ENCODE peak calls at places on chromosomes 5 and 9, in eight cellular contexts. P is HCT116, D is SK-N-SH, N is K562, F is endothelial cell of umbilical vein, H is GM12878, J is HepG2, L is H1. Z is an unnamed sample.

GRCh38 chr5:81936061-81936460 is 35.8 kb upstream of the ATG10 start:
- DNase-seq in L (no peak), F (no peak), P (no peak), D (no peak), N (no peak), H (no peak), J (no peak), Z (no peak)

GRCh38 chr5:59793000-59793399 is 100.5 kb downstream of the PDE4D start:
- DNase-seq in J (peak; percentile 10), D (no peak), H (no peak), F (no peak), L (no peak), N (no peak), P (no peak), Z (no peak)

GRCh38 chr5:88555658-88556057 is 287.0 kb upstream of the TMEM161B start:
- DNase-seq in D (no peak), F (no peak), P (no peak), N (peak; percentile 5), J (no peak), L (peak; percentile 44), H (no peak), Z (no peak)

GRCh38 chr5:126676195-126676624 is 75.5 kb downstream of the PHAX start:
- DNase-seq in J (peak; percentile 66), H (peak; percentile 68), D (peak; percentile 76), L (peak; percentile 62), F (peak; percentile 56), P (peak; percentile 60), N (peak; percentile 88), Z (no peak)

GRCh38 chr9:69546265-69546664 is 125.9 kb downstream of the APBA1 start:
- DNase-seq in J (peak; percentile 21), D (peak; percentile 53), F (peak; percentile 60), N (no peak), L (no peak), P (peak; percentile 7), H (no peak), Z (no peak)

GRCh38 chr5:38831909-38832308 is 13.9 kb upstream of the OSMR start:
- DNase-seq in L (no peak), D (peak; percentile 40), F (peak; percentile 43), J (peak; percentile 14), P (no peak), H (no peak), N (peak; percentile 41), Z (no peak)

GRCh38 chr5:138873096-138873885 is 1.8 kb downstream of the LRRTM2 start:
- DNase-seq in F (peak; percentile 43), D (no peak), J (no peak), P (no peak), N (no peak), L (no peak), H (no peak), Z (no peak)

GRCh38 chr5:347712-348284 is 26.3 kb downstream of the AHRR start:
- DNase-seq in H (no peak), L (no peak), D (no peak), N (no peak), P (no peak), F (no peak), J (no peak), Z (no peak)

GRCh38 chr9:114811969-114812636 is 6.3 kb upstream of the TNFSF15 start:
- DNase-seq in F (no peak), N (no peak), D (no peak), L (no peak), H (no peak), P (no peak), J (no peak), Z (no peak)

GRCh38 chr5:124645396-124645795 is 101.0 kb downstream of the ZNF608 start:
- DNase-seq in J (no peak), H (peak; percentile 63), P (no peak), F (no peak), L (no peak), N (no peak), D (no peak), Z (no peak)

GRCh38 chr5:66927140-66927539 is 269.5 kb downstream of the CD180 start:
- DNase-seq in F (no peak), J (no peak), N (no peak), L (no peak), D (no peak), P (no peak), H (no peak), Z (no peak)

GRCh38 chr5:149063017-149063687 is at the start of gene SH3TC2:
- DNase-seq in H (no peak), L (peak; percentile 53), P (peak; percentile 72), F (peak; percentile 28), D (no peak), J (peak; percentile 90), N (peak; percentile 30), Z (no peak)

GRCh38 chr9:127651697-127652610 is 39.9 kb downstream of the STXBP1 start:
- DNase-seq in F (no peak), P (no peak), N (peak; percentile 62), J (no peak), D (no peak), H (no peak), L (no peak), Z (no peak)

GRCh38 chr5:128711216-128711615 is 173.2 kb upstream of the FBN2 start:
- DNase-seq in P (no peak), D (no peak), L (no peak), J (no peak), N (no peak), H (no peak), F (no peak), Z (no peak)
- H3K9ac ChIP-seq in P (no peak overlapping the region), D (no peak overlapping the region), L (no peak overlapping the region), J (no peak overlapping the region), N (no peak overlapping the region), H (no peak overlapping the region), F (no peak overlapping the region), Z (no peak overlapping the region)

DNA sequence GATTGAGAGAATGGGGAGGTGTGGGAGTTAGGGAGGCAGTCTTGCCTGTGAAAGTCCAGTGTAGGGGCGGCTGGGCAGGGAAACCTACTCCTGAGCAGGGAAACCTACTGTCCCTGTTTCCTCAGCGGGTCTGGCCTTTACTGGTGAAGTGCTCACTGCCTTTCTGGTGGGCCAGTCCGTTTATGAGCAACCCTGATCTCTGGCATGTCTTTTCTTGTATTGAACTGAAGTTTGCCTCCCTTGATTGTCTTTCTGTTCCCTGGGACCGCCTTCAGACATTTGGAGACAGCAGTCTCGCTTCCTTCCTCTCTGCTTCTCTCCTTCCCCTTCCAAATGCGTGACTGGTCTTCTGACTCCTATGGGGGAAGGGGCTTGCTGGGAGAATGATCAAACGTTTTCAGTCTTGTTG is 2.9 kb downstream of the SNX18 start:
- DNase-seq in N (peak; percentile 22), F (peak; percentile 72), J (no peak), H (no peak), P (no peak), D (no peak), L (no peak), Z (no peak)
- TF ChIP-seq POLR2AphosphoS5 in N (no peak), F (peak; percentile 22), J (no peak), H (no peak), P (no peak), D (no peak), L (no peak), Z (no peak)

DNA sequence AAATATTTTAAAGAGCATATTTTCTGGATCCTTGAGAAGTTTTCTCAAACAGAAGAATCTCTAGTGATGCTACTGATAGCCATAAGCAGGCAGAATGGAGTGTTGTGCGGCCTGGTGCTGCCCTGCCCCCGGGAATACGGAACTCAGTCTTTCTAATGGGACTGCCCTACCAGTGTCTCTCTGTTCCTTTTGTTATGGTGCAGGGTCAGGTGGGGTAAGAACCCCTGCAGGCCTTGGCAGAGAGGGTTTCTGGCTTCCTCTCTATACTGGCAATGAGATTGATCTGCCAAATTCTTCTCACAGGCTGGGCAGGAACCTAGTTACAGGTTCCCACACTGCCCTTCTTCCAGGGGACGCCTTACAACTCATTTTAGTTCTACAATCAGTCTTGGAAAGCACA is 2.6 kb downstream of the IL5 start:
- DNase-seq in P (no peak), H (no peak), L (no peak), D (no peak), J (no peak), N (no peak), F (no peak), Z (no peak)
- H3K4me3 ChIP-seq in P (no peak overlapping the region), H (no peak overlapping the region), L (no peak overlapping the region), D (no peak overlapping the region), J (no peak overlapping the region), N (no peak overlapping the region), F (no peak overlapping the region), Z (no peak overlapping the region)

GRCh38 chr5:141637693-141638419 is 1.1 kb downstream of the RELL2 start:
- DNase-seq in L (peak; percentile 91), P (no peak), J (peak; percentile 37), N (peak; percentile 76), F (peak; percentile 63), D (peak; percentile 81), H (no peak), Z (no peak)
- H3K9ac ChIP-seq in L (no peak overlapping the region), P (peak overlapping the region; percentile 76), J (peak overlapping the region; percentile 69), N (peak overlapping the region; percentile 88), F (no peak overlapping the region), D (peak overlapping the region; percentile 83), H (peak overlapping the region; percentile 81), Z (peak overlapping the region; percentile 17)

GRCh38 chr5:136192015-136192525 is 892 bp downstream of the SMIM32 start:
- DNase-seq in J (no peak), P (no peak), N (no peak), L (peak; percentile 71), D (peak; percentile 43), H (no peak), F (no peak), Z (no peak)
- TF ChIP-seq POLR2AphosphoS5 in J (no peak), P (no peak), N (no peak), L (peak; percentile 8), D (no peak), H (no peak), F (no peak), Z (no peak)

GRCh38 chr5:57102189-57102904 is 71.5 kb upstream of the GPBP1 start:
- DNase-seq in F (no peak), J (peak; percentile 94), L (no peak), D (no peak), N (no peak), P (no peak), H (no peak), Z (no peak)
- H3K4me3 ChIP-seq in F (no peak overlapping the region), J (peak overlapping the region; percentile 38), L (no peak overlapping the region), D (no peak overlapping the region), N (no peak overlapping the region), P (no peak overlapping the region), H (no peak overlapping the region), Z (no peak overlapping the region)

DNA sequence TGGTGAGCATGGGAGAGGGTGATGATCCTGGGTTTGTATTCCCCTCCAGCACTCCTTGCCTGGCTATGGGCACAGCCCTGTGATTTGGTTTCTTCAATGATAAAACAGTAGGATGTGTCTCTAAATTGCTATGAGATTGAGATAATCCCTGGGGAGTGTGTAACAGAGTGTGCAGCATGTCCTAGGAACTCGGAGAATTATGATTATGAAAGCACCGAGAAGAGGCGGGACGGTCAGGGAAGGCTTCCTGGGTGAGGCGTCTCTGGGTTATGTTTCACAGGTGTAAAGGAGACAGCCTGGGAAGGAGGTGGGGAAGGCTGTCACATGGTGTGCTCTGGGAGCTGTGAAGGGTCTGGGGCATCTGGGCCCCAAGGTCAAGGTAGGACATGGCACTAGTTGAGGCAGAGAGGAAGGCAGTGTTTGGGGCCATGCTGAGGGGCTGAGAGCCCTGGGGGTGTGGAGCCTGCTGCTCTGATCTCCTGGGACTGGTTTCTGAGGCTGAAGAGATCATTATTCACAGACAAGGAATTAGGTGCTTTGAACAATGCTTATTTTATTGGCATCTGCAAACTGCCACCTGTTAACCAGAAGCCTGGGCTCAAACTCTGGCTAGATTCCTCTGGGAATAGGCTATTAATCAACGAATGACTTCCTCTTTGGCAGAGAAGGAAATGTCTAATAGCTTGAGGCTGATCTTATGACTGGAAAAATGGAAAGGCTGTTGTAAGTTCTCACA is 73.8 kb upstream of the IL12B start:
- DNase-seq in P (no peak), N (no peak), H (no peak), D (no peak), F (no peak), L (peak; percentile 7), J (no peak), Z (no peak)
- H3K9ac ChIP-seq in P (no peak overlapping the region), N (no peak overlapping the region), H (no peak overlapping the region), D (no peak overlapping the region), F (no peak overlapping the region), L (no peak overlapping the region), J (no peak overlapping the region), Z (no peak overlapping the region)